ENCODE peak calls at places on chromosome 1, in five cellular contexts. One of them, this sample, is unnamed.
A peak's percentile ranks its signal among the peaks of the same experiment; 100 is the strongest.

GRCh38 chr1:94927405-94928175 is 680 bp upstream of the CNN3 start:
- DNase-seq in pancreas: peak; percentile 55
- DNase-seq in A549: no peak
- DNase-seq in stomach: no peak
- DNase-seq in PC-3: no peak
- DNase-seq in this sample: no peak

GRCh38 chr1:77282187-77282865 is 507 bp downstream of the AK5 start:
- DNase-seq in pancreas: peak; percentile 9
- DNase-seq in A549: peak; percentile 35
- DNase-seq in stomach: no peak
- DNase-seq in PC-3: peak; percentile 23
- DNase-seq in this sample: peak; percentile 44

GRCh38 chr1:39717809-39718208 is 20.9 kb upstream of the PPIE start:
- DNase-seq in pancreas: no peak
- DNase-seq in A549: no peak
- DNase-seq in stomach: no peak
- DNase-seq in PC-3: no peak
- DNase-seq in this sample: no peak

GRCh38 chr1:28756846-28757245 is 20.1 kb downstream of the YTHDF2 start:
- DNase-seq in pancreas: no peak
- DNase-seq in A549: no peak
- DNase-seq in stomach: no peak
- DNase-seq in PC-3: peak; percentile 15
- DNase-seq in this sample: no peak

GRCh38 chr1:43442756-43443155 is 11.0 kb downstream of the HYI start:
- DNase-seq in pancreas: no peak
- DNase-seq in A549: no peak
- DNase-seq in stomach: peak; percentile 23
- DNase-seq in PC-3: no peak
- DNase-seq in this sample: no peak

GRCh38 chr1:209845405-209845725 is 17.6 kb downstream of the UTP25 start:
- DNase-seq in pancreas: no peak
- DNase-seq in A549: no peak
- DNase-seq in stomach: no peak
- DNase-seq in PC-3: no peak
- DNase-seq in this sample: no peak

GRCh38 chr1:180580237-180580636 is 21.5 kb downstream of the OVAAL start:
- DNase-seq in pancreas: peak; percentile 87
- DNase-seq in A549: no peak
- DNase-seq in stomach: peak; percentile 55
- DNase-seq in PC-3: peak; percentile 17
- DNase-seq in this sample: peak; percentile 69

GRCh38 chr1:220458936-220459335 is 69.0 kb upstream of the MARK1 start:
- DNase-seq in pancreas: no peak
- DNase-seq in A549: no peak
- DNase-seq in stomach: no peak
- DNase-seq in PC-3: no peak
- DNase-seq in this sample: no peak

GRCh38 chr1:109818351-109819325 is 54.9 kb upstream of the EPS8L3 start:
- DNase-seq in pancreas: no peak
- DNase-seq in A549: no peak
- DNase-seq in stomach: no peak
- DNase-seq in PC-3: no peak
- DNase-seq in this sample: no peak

GRCh38 chr1:208475951-208476824 is 232.0 kb upstream of the PLXNA2 start:
- DNase-seq in pancreas: no peak
- DNase-seq in A549: no peak
- DNase-seq in stomach: no peak
- DNase-seq in PC-3: peak; percentile 30
- DNase-seq in this sample: no peak

GRCh38 chr1:167056529-167057296 is 33.5 kb downstream of the GPA33 start:
- DNase-seq in pancreas: no peak
- DNase-seq in A549: no peak
- DNase-seq in stomach: no peak
- DNase-seq in PC-3: no peak
- DNase-seq in this sample: no peak

GRCh38 chr1:18160290-18160942 is 52.8 kb downstream of the IGSF21 start:
- DNase-seq in pancreas: no peak
- DNase-seq in A549: no peak
- DNase-seq in stomach: no peak
- DNase-seq in PC-3: no peak
- DNase-seq in this sample: no peak

GRCh38 chr1:185442065-185442464 is 125.0 kb upstream of the IVNS1ABP start:
- DNase-seq in pancreas: no peak
- DNase-seq in A549: no peak
- DNase-seq in stomach: no peak
- DNase-seq in PC-3: no peak
- DNase-seq in this sample: no peak

GRCh38 chr1:15220825-15221431 is 26.1 kb upstream of the FHAD1 start:
- DNase-seq in pancreas: no peak
- DNase-seq in A549: no peak
- DNase-seq in stomach: peak; percentile 57
- DNase-seq in PC-3: no peak
- DNase-seq in this sample: no peak

GRCh38 chr1:21369905-21370304 is 70.0 kb upstream of the NBPF3 start:
- DNase-seq in pancreas: no peak
- DNase-seq in A549: no peak
- DNase-seq in stomach: no peak
- DNase-seq in PC-3: no peak
- DNase-seq in this sample: no peak

GRCh38 chr1:204357551-204357950 is 2.2 kb downstream of the PLEKHA6 start:
- DNase-seq in pancreas: no peak
- DNase-seq in A549: no peak
- DNase-seq in stomach: peak; percentile 36
- DNase-seq in PC-3: no peak
- DNase-seq in this sample: no peak

GRCh38 chr1:93846929-93847810 is 31.8 kb downstream of the DNTTIP2 start:
- DNase-seq in pancreas: peak; percentile 91
- DNase-seq in A549: peak; percentile 57
- DNase-seq in stomach: peak; percentile 89
- DNase-seq in PC-3: peak; percentile 93
- DNase-seq in this sample: peak; percentile 87

GRCh38 chr1:247407978-247408560 is 7.9 kb upstream of the NLRP3 start:
- DNase-seq in pancreas: no peak
- DNase-seq in A549: no peak
- DNase-seq in stomach: no peak
- DNase-seq in PC-3: no peak
- DNase-seq in this sample: no peak

GRCh38 chr1:156146749-156147405 is 6.5 kb upstream of the SEMA4A start:
- DNase-seq in pancreas: peak; percentile 5
- DNase-seq in A549: no peak
- DNase-seq in stomach: peak; percentile 71
- DNase-seq in PC-3: peak; percentile 32
- DNase-seq in this sample: no peak

GRCh38 chr1:243712890-243713425 is 137.1 kb downstream of the AKT3 start:
- DNase-seq in pancreas: no peak
- DNase-seq in A549: no peak
- DNase-seq in stomach: no peak
- DNase-seq in PC-3: peak; percentile 20
- DNase-seq in this sample: no peak

GRCh38 chr1:156586892-156587477 is 4.6 kb upstream of the NAXE start:
- DNase-seq in pancreas: no peak
- DNase-seq in A549: no peak
- DNase-seq in stomach: no peak
- DNase-seq in PC-3: no peak
- DNase-seq in this sample: no peak

GRCh38 chr1:165827199-165828102 is at the start of gene UCK2:
- DNase-seq in pancreas: peak; percentile 86
- DNase-seq in A549: peak; percentile 89
- DNase-seq in stomach: peak; percentile 82
- DNase-seq in PC-3: peak; percentile 89
- DNase-seq in this sample: peak; percentile 87

GRCh38 chr1:156859523-156860112 is 701 bp upstream of the INSRR start:
- DNase-seq in pancreas: no peak
- DNase-seq in A549: no peak
- DNase-seq in stomach: peak; percentile 25
- DNase-seq in PC-3: peak; percentile 35
- DNase-seq in this sample: peak; percentile 21

GRCh38 chr1:54995013-54995760 is 3.5 kb upstream of the BSND start:
- DNase-seq in pancreas: no peak
- DNase-seq in A549: no peak
- DNase-seq in stomach: no peak
- DNase-seq in PC-3: no peak
- DNase-seq in this sample: no peak

GRCh38 chr1:53294557-53294956 is 33.3 kb downstream of the LRP8 start:
- DNase-seq in pancreas: no peak
- DNase-seq in A549: no peak
- DNase-seq in stomach: no peak
- DNase-seq in PC-3: peak; percentile 13
- DNase-seq in this sample: no peak

GRCh38 chr1:100539836-100540536 is 2.0 kb downstream of the GPR88 start:
- DNase-seq in pancreas: peak; percentile 17
- DNase-seq in A549: no peak
- DNase-seq in stomach: no peak
- DNase-seq in PC-3: no peak
- DNase-seq in this sample: peak; percentile 5

GRCh38 chr1:222370911-222371717 is 176.8 kb downstream of the HHIPL2 start:
- DNase-seq in pancreas: no peak
- DNase-seq in A549: no peak
- DNase-seq in stomach: no peak
- DNase-seq in PC-3: no peak
- DNase-seq in this sample: no peak

GRCh38 chr1:205247130-205247921 is 19.6 kb downstream of the TMCC2 start:
- DNase-seq in pancreas: no peak
- DNase-seq in A549: no peak
- DNase-seq in stomach: no peak
- DNase-seq in PC-3: no peak
- DNase-seq in this sample: no peak

GRCh38 chr1:63512584-63512983 is 10.4 kb downstream of the ITGB3BP start:
- DNase-seq in pancreas: no peak
- DNase-seq in A549: no peak
- DNase-seq in stomach: no peak
- DNase-seq in PC-3: no peak
- DNase-seq in this sample: no peak

GRCh38 chr1:175154595-175155472 is 37.7 kb downstream of the KIAA0040 start:
- DNase-seq in pancreas: peak; percentile 79
- DNase-seq in A549: peak; percentile 45
- DNase-seq in stomach: peak; percentile 82
- DNase-seq in PC-3: peak; percentile 82
- DNase-seq in this sample: peak; percentile 85

GRCh38 chr1:63892632-63893395 is 119.0 kb downstream of the ROR1 start:
- DNase-seq in pancreas: no peak
- DNase-seq in A549: no peak
- DNase-seq in stomach: no peak
- DNase-seq in PC-3: peak; percentile 59
- DNase-seq in this sample: peak; percentile 29

GRCh38 chr1:245777752-245778151 is 623.0 kb downstream of the KIF26B start:
- DNase-seq in pancreas: no peak
- DNase-seq in A549: no peak
- DNase-seq in stomach: no peak
- DNase-seq in PC-3: no peak
- DNase-seq in this sample: no peak

GRCh38 chr1:220928725-220929297 is 49.6 kb downstream of the HLX start:
- DNase-seq in pancreas: no peak
- DNase-seq in A549: no peak
- DNase-seq in stomach: no peak
- DNase-seq in PC-3: no peak
- DNase-seq in this sample: no peak

GRCh38 chr1:193479187-193479586 is 292.8 kb upstream of the B3GALT2 start:
- DNase-seq in pancreas: no peak
- DNase-seq in A549: no peak
- DNase-seq in stomach: peak; percentile 44
- DNase-seq in PC-3: no peak
- DNase-seq in this sample: no peak

GRCh38 chr1:98556521-98557158 is 104.9 kb upstream of the SNX7 start:
- DNase-seq in pancreas: no peak
- DNase-seq in A549: peak; percentile 1
- DNase-seq in stomach: no peak
- DNase-seq in PC-3: peak; percentile 71
- DNase-seq in this sample: no peak

DNA sequence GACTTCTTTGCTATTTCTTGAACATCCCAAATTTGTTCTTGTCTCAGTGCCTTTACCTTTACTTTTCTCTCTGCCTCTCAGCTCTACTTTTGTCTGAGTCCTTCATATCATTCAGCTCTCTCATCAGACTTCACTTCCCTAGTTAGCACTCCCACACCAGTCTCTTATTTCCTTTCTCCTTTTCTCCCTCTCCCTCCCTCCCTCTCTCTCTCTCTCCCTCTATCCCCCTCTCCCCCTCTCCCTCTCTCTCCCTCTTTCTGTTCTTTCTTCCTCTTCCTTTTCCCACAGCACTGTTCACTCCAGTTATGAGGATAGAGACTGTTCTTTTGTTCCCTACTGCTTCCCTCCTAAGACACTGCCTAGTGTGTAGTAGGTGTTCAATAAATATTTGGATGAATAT is 154.9 kb downstream of the MAST2 start:
- DNase-seq in pancreas: no peak
- DNase-seq in A549: no peak
- DNase-seq in stomach: no peak
- DNase-seq in PC-3: no peak
- DNase-seq in this sample: no peak
- TF ChIP-seq CTCF in pancreas: no peak
- TF ChIP-seq CTCF in A549: no peak
- TF ChIP-seq CTCF in stomach: no peak
- TF ChIP-seq CTCF in PC-3: no peak
- TF ChIP-seq CTCF in this sample: no peak

GRCh38 chr1:91501527-91501859 is 842 bp downstream of the CDC7 start:
- DNase-seq in pancreas: no peak
- DNase-seq in A549: peak; percentile 28
- DNase-seq in stomach: no peak
- DNase-seq in PC-3: no peak
- DNase-seq in this sample: no peak
- TF ChIP-seq CTCF in pancreas: no peak
- TF ChIP-seq CTCF in A549: no peak
- TF ChIP-seq CTCF in stomach: no peak
- TF ChIP-seq CTCF in PC-3: peak; percentile 9
- TF ChIP-seq CTCF in this sample: no peak

GRCh38 chr1:6137758-6138157 is 42.4 kb downstream of the CHD5 start:
- DNase-seq in pancreas: no peak
- DNase-seq in A549: no peak
- DNase-seq in stomach: no peak
- DNase-seq in PC-3: no peak
- DNase-seq in this sample: no peak
- TF ChIP-seq CTCF in pancreas: no peak
- TF ChIP-seq CTCF in A549: no peak
- TF ChIP-seq CTCF in stomach: no peak
- TF ChIP-seq CTCF in PC-3: peak; percentile 28
- TF ChIP-seq CTCF in this sample: no peak

GRCh38 chr1:173581384-173582078 is 21.3 kb downstream of the SLC9C2 start:
- DNase-seq in pancreas: no peak
- DNase-seq in A549: no peak
- DNase-seq in stomach: no peak
- DNase-seq in PC-3: no peak
- DNase-seq in this sample: no peak
- TF ChIP-seq CTCF in pancreas: no peak
- TF ChIP-seq CTCF in A549: no peak
- TF ChIP-seq CTCF in stomach: no peak
- TF ChIP-seq CTCF in PC-3: no peak
- TF ChIP-seq CTCF in this sample: no peak

This sample was measured in Calu3.